ENCODE peak calls at places on chromosomes 4 and X, in nine cellular contexts. C, J, G, M, K, D, P, Y and F are unnamed samples.
A peak's percentile ranks its signal among the peaks of the same experiment; 100 is the strongest.

GRCh38 chr4:45662996-45663395 is 460.9 kb downstream of the GABRG1 start:
- DNase-seq in C (peak; percentile 41), J (no peak), G (peak; percentile 47), M (peak; percentile 86), K (no peak), D (peak; percentile 47), P (no peak), Y (peak; percentile 59), F (peak; percentile 83)

GRCh38 chr4:151486166-151486565 is 77.2 kb downstream of the FHIP1A start:
- DNase-seq in C (no peak), J (no peak), G (no peak), M (no peak), K (no peak), D (peak; percentile 41), P (no peak), Y (no peak), F (no peak)

GRCh38 chr4:1706358-1706757 is 5.8 kb downstream of the SLBP start:
- DNase-seq in C (no peak), J (no peak), G (no peak), M (no peak), K (no peak), D (no peak), P (no peak), Y (no peak), F (no peak)

GRCh38 chrX:115649461-115650063 is 88.6 kb downstream of the PLS3 start:
- DNase-seq in C (peak; percentile 2), J (no peak), G (no peak), M (no peak), K (no peak), D (no peak), P (no peak), Y (no peak), F (no peak)

GRCh38 chr4:113871080-113871479 is 108.4 kb downstream of the ARSJ start:
- DNase-seq in C (no peak), J (no peak), G (no peak), M (no peak), K (no peak), D (no peak), P (no peak), Y (no peak), F (no peak)

GRCh38 chr4:122819708-122820449 is 6.8 kb upstream of the FGF2 start:
- DNase-seq in C (peak; percentile 17), J (no peak), G (no peak), M (no peak), K (no peak), D (no peak), P (no peak), Y (no peak), F (no peak)

GRCh38 chrX:106168107-106168506 is at the start of gene PWWP3B:
- DNase-seq in C (peak; percentile 84), J (no peak), G (no peak), M (peak; percentile 80), K (no peak), D (no peak), P (no peak), Y (no peak), F (no peak)

GRCh38 chr4:176538217-176538925 is 218.6 kb downstream of the SPCS3 start:
- DNase-seq in C (no peak), J (no peak), G (no peak), M (no peak), K (no peak), D (peak; percentile 27), P (no peak), Y (no peak), F (no peak)

GRCh38 chrX:87728024-87728423 is 210.4 kb downstream of the KLHL4 start:
- DNase-seq in C (peak; percentile 79), J (no peak), G (no peak), M (no peak), K (no peak), D (no peak), P (no peak), Y (no peak), F (no peak)

GRCh38 chr4:148056879-148057278 is 325.0 kb downstream of the ARHGAP10 start:
- DNase-seq in C (peak; percentile 6), J (no peak), G (peak; percentile 28), M (no peak), K (no peak), D (no peak), P (peak; percentile 85), Y (peak; percentile 3), F (peak; percentile 30)

GRCh38 chr4:118352843-118353373 is at the start of gene PRSS12:
- DNase-seq in C (peak; percentile 89), J (peak; percentile 81), G (peak; percentile 93), M (peak; percentile 76), K (no peak), D (peak; percentile 75), P (peak; percentile 73), Y (peak; percentile 79), F (peak; percentile 86)

GRCh38 chrX:154074199-154074598 is 23.3 kb downstream of the MECP2 start:
- DNase-seq in C (no peak), J (no peak), G (no peak), M (peak; percentile 18), K (no peak), D (peak; percentile 63), P (no peak), Y (no peak), F (no peak)

GRCh38 chr4:95386410-95386809 is 162.4 kb downstream of the UNC5C start:
- DNase-seq in C (no peak), J (no peak), G (no peak), M (no peak), K (no peak), D (no peak), P (no peak), Y (no peak), F (no peak)

GRCh38 chr4:119172223-119172622 is 36.6 kb downstream of the MYOZ2 start:
- DNase-seq in C (no peak), J (no peak), G (no peak), M (no peak), K (no peak), D (no peak), P (peak; percentile 24), Y (no peak), F (no peak)

GRCh38 chr4:125421547-125421946 is 106.8 kb downstream of the FAT4 start:
- DNase-seq in C (no peak), J (no peak), G (no peak), M (no peak), K (no peak), D (no peak), P (no peak), Y (no peak), F (no peak)

GRCh38 chr4:38266616-38267015 is 306.4 kb downstream of the PTTG2 start:
- DNase-seq in C (peak; percentile 80), J (no peak), G (no peak), M (no peak), K (no peak), D (no peak), P (peak; percentile 51), Y (no peak), F (no peak)

GRCh38 chr4:15682340-15682725 is 706 bp downstream of the FAM200B start:
- DNase-seq in C (no peak), J (no peak), G (no peak), M (no peak), K (no peak), D (no peak), P (no peak), Y (no peak), F (no peak)

GRCh38 chr4:7104366-7105031 is 36.6 kb upstream of the GRPEL1 start:
- DNase-seq in C (peak; percentile 43), J (no peak), G (no peak), M (no peak), K (no peak), D (no peak), P (no peak), Y (no peak), F (no peak)

GRCh38 chr4:39510348-39510929 is 16.8 kb downstream of the UGDH start:
- DNase-seq in C (no peak), J (no peak), G (no peak), M (no peak), K (no peak), D (no peak), P (no peak), Y (no peak), F (no peak)

GRCh38 chrX:106952089-106952488 is 31.9 kb downstream of the CLDN2 start:
- DNase-seq in C (no peak), J (no peak), G (no peak), M (no peak), K (no peak), D (no peak), P (no peak), Y (no peak), F (no peak)

GRCh38 chrX:69508610-69509009 is 4.5 kb downstream of the NALF2 start:
- DNase-seq in C (no peak), J (no peak), G (no peak), M (no peak), K (no peak), D (no peak), P (no peak), Y (no peak), F (no peak)

GRCh38 chr4:12729384-12729783 is 754.8 kb downstream of the RAB28 start:
- DNase-seq in C (peak; percentile 75), J (no peak), G (no peak), M (peak; percentile 32), K (no peak), D (peak; percentile 15), P (no peak), Y (peak; percentile 39), F (peak; percentile 25)

GRCh38 chrX:80648023-80648422 is 161.7 kb downstream of the BRWD3 start:
- DNase-seq in C (peak; percentile 49), J (no peak), G (no peak), M (peak; percentile 21), K (no peak), D (no peak), P (no peak), Y (peak; percentile 23), F (no peak)